ENCODE peak calls at places on chromosomes 2 and 18, in ten cellular contexts. F, D, V, M, N, R, L, P, U and A are unnamed samples.

GRCh38 chr2:192267484-192267883 is 72.8 kb upstream of the TMEFF2 start:
- DNase-seq in N (no peak), M (no peak), P (peak), F (peak), V (peak), U (no peak), D (peak), R (no peak), L (no peak), A (no peak)

GRCh38 chr18:77062518-77063003 is 70.0 kb downstream of the MBP start:
- DNase-seq in R (no peak), M (peak), L (no peak), N (no peak), F (peak), D (peak), P (no peak), V (peak), U (no peak), A (no peak)

GRCh38 chr2:8403871-8404270 is 278.0 kb upstream of the ID2 start:
- DNase-seq in P (no peak), M (no peak), V (no peak), U (no peak), R (no peak), F (no peak), L (no peak), D (no peak), N (no peak), A (no peak)

GRCh38 chr2:143182649-143183048 is 53.4 kb downstream of the ARHGAP15 start:
- DNase-seq in M (no peak), N (no peak), F (no peak), L (no peak), V (no peak), R (no peak), U (no peak), D (no peak), P (no peak), A (no peak)

GRCh38 chr2:149160701-149161217 is 122.3 kb downstream of the LYPD6B start:
- DNase-seq in V (peak), D (no peak), P (no peak), R (no peak), F (no peak), M (peak), N (no peak), U (no peak), L (no peak), A (no peak)

GRCh38 chr2:240932724-240933047 is 26.6 kb downstream of the CROCC2 start:
- DNase-seq in P (no peak), M (no peak), D (no peak), L (no peak), N (no peak), R (no peak), F (no peak), V (no peak), U (no peak), A (no peak)

GRCh38 chr2:119837350-119837749 is 77.6 kb downstream of the PTPN4 start:
- DNase-seq in N (no peak), F (no peak), U (no peak), L (no peak), V (no peak), D (no peak), R (no peak), M (no peak), P (no peak), A (no peak)

GRCh38 chr2:206276169-206276927 is 1.9 kb downstream of the ZDBF2 start:
- DNase-seq in L (no peak), F (no peak), P (peak), V (no peak), N (no peak), R (no peak), U (no peak), D (no peak), M (no peak), A (no peak)

GRCh38 chr2:55010149-55010591 is 40.1 kb downstream of the RTN4 start:
- DNase-seq in P (no peak), V (peak), F (peak), D (peak), M (peak), U (no peak), R (no peak), L (peak), N (no peak), A (no peak)

GRCh38 chr2:106159867-106160785 is 34.0 kb downstream of the UXS1 start:
- DNase-seq in V (no peak), R (no peak), N (no peak), U (no peak), P (no peak), F (no peak), L (no peak), D (no peak), M (peak), A (no peak)

GRCh38 chr18:61173579-61173978 is 159.7 kb upstream of the CDH20 start:
- DNase-seq in L (no peak), U (no peak), D (no peak), M (no peak), F (no peak), N (no peak), R (no peak), P (no peak), V (no peak), A (no peak)

GRCh38 chr2:21763501-21763900 is 639.7 kb downstream of the TDRD15 start:
- DNase-seq in N (no peak), L (no peak), D (no peak), F (no peak), M (no peak), P (no peak), R (no peak), U (no peak), V (no peak), A (no peak)

GRCh38 chr2:168694876-168695275 is 107.6 kb upstream of the NOSTRIN start:
- DNase-seq in P (no peak), V (no peak), N (no peak), U (no peak), M (no peak), D (no peak), R (no peak), L (no peak), F (no peak), A (no peak)

GRCh38 chr18:8516391-8517250 is 92.6 kb upstream of the RAB12 start:
- DNase-seq in R (no peak), V (no peak), M (no peak), D (peak), U (no peak), P (no peak), N (no peak), L (peak), F (no peak), A (no peak)

GRCh38 chr2:61529944-61530343 is 8.2 kb downstream of the XPO1 start:
- DNase-seq in V (no peak), U (no peak), P (no peak), D (no peak), F (no peak), M (no peak), N (no peak), L (no peak), R (no peak), A (no peak)

GRCh38 chr2:156687715-156688114 is 251.5 kb downstream of the GPD2 start:
- DNase-seq in N (no peak), R (no peak), M (no peak), L (no peak), V (peak), U (no peak), F (peak), P (no peak), D (peak), A (no peak)

GRCh38 chr2:174802459-174802858 is 38.2 kb upstream of the CHRNA1 start:
- DNase-seq in M (no peak), V (no peak), R (no peak), F (no peak), L (no peak), N (no peak), P (no peak), D (peak), U (no peak), A (no peak)

GRCh38 chr2:206477296-206477695 is 34.0 kb downstream of the ADAM23 start:
- DNase-seq in U (no peak), V (peak), R (no peak), N (no peak), M (no peak), P (no peak), D (peak), F (peak), L (no peak), A (no peak)

GRCh38 chr2:37523861-37524362 is 147.5 kb downstream of the CDC42EP3 start:
- DNase-seq in N (no peak), U (no peak), R (no peak), L (peak), M (no peak), V (peak), P (peak), F (peak), D (peak), A (no peak)

GRCh38 chr2:70089946-70090523 is 2.8 kb downstream of the PCBP1 start:
- DNase-seq in U (no peak), F (peak), N (no peak), R (no peak), V (no peak), L (no peak), M (no peak), D (no peak), P (peak), A (no peak)

GRCh38 chr18:8894823-8895222 is 189.5 kb downstream of the MTCL1 start:
- DNase-seq in F (no peak), L (no peak), P (no peak), R (no peak), U (no peak), N (no peak), V (no peak), M (no peak), D (no peak), A (no peak)

GRCh38 chr2:150063432-150063889 is 424.0 kb downstream of the RND3 start:
- DNase-seq in U (no peak), R (no peak), M (no peak), V (peak), N (no peak), P (peak), D (peak), F (peak), L (no peak), A (no peak)

GRCh38 chr2:189407161-189407943 is 33.9 kb upstream of the WDR75 start:
- DNase-seq in N (peak), D (peak), R (no peak), M (no peak), L (no peak), P (peak), V (peak), F (peak), U (no peak), A (no peak)

GRCh38 chr2:216492951-216493685 is 5.5 kb upstream of the RPL37A start:
- DNase-seq in P (peak), L (no peak), F (peak), V (peak), D (peak), U (no peak), M (no peak), R (no peak), N (no peak), A (no peak)

GRCh38 chr18:34493566-34494358 is 216.3 kb upstream of the DTNA start:
- DNase-seq in R (peak), U (peak), V (peak), N (peak), D (no peak), P (peak), M (no peak), L (peak), F (no peak), A (peak)

GRCh38 chr2:64019975-64020281 is 700 bp upstream of the VPS54 start:
- DNase-seq in L (no peak), M (no peak), F (no peak), D (no peak), N (no peak), R (no peak), U (no peak), V (no peak), P (no peak), A (no peak)

GRCh38 chr18:31101148-31102019 is 837 bp downstream of the DSC2 start:
- DNase-seq in L (peak), R (peak), U (peak), P (no peak), D (no peak), V (peak), N (peak), M (no peak), F (no peak), A (peak)

DNA sequence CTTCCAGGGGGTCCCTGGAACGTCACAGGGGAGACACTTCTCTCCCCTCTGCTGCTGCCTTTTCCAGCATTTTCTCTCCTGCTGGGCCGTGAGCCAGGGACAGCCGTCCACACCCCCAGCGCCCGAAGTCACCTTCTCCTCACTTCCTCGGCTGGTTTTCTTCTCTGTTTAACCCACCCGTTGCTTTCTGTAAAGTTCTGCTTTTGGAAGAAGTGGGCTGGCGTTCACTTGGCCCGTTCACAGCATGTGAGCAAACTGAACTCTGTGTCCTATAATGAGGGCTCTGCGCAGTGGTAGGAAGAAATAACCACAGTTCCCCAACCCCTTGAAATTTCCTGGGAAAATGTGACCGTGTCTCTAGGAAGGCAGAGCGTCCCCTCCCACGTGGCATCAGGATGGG is 187.0 kb upstream of the HDAC4 start:
- DNase-seq in M (no peak), L (peak), P (no peak), U (no peak), R (no peak), N (no peak), D (no peak), V (no peak), F (no peak), A (peak)
- TF ChIP-seq CTCF in M (no peak), L (no peak), P (no peak), U (no peak), R (no peak), N (no peak), D (no peak), V (no peak), F (no peak), A (no peak)

GRCh38 chr18:72086421-72086820 is 457.7 kb downstream of the CBLN2 start:
- DNase-seq in F (peak), P (peak), U (no peak), D (no peak), L (no peak), V (peak), R (no peak), M (no peak), N (no peak), A (no peak)
- TF ChIP-seq CTCF in F (peak), P (peak), U (peak), D (no peak), L (no peak), V (peak), R (peak), M (peak), N (peak), A (peak)

GRCh38 chr2:28621172-28622100 is 125.6 kb downstream of the PLB1 start:
- DNase-seq in M (peak), P (peak), N (peak), R (peak), D (peak), V (peak), U (no peak), F (peak), L (peak), A (peak)
- TF ChIP-seq CTCF in M (peak), P (peak), N (peak), R (peak), D (peak), V (peak), U (peak), F (peak), L (no peak), A (no peak)

GRCh38 chr2:133972786-133973185 is 281.1 kb upstream of the MGAT5 start:
- DNase-seq in R (no peak), P (no peak), U (no peak), V (peak), D (peak), M (no peak), L (no peak), F (peak), N (no peak), A (no peak)

GRCh38 chr2:133977385-133977784 is 276.5 kb upstream of the MGAT5 start:
- DNase-seq in D (no peak), U (no peak), R (no peak), N (no peak), V (no peak), F (no peak), P (no peak), L (no peak), M (no peak), A (no peak)

GRCh38 chr2:133976659-133977058 is 277.2 kb upstream of the MGAT5 start:
- DNase-seq in M (no peak), R (no peak), L (no peak), N (no peak), F (no peak), D (peak), V (no peak), U (no peak), P (no peak), A (no peak)

GRCh38 chr2:133975676-133976428 is 278.0 kb upstream of the MGAT5 start:
- DNase-seq in F (no peak), R (no peak), D (peak), V (no peak), P (no peak), U (no peak), M (no peak), N (no peak), L (no peak), A (no peak)

GRCh38 chr2:133975135-133975534 is 278.7 kb upstream of the MGAT5 start:
- DNase-seq in L (no peak), N (no peak), P (no peak), V (no peak), D (no peak), R (no peak), U (no peak), F (no peak), M (no peak), A (no peak)
- TF ChIP-seq CTCF in L (no peak), N (no peak), P (no peak), V (no peak), D (no peak), R (no peak), U (no peak), F (no peak), M (no peak), A (no peak)

GRCh38 chr2:71460595-71461303 is 7.4 kb downstream of the DYSF start:
- DNase-seq in P (peak), V (peak), N (peak), L (no peak), M (no peak), D (no peak), F (peak), U (peak), R (no peak), A (no peak)
- TF ChIP-seq CTCF in P (peak), V (peak), N (peak), L (no peak), M (no peak), D (peak), F (peak), U (peak), R (peak), A (peak)

GRCh38 chr2:112679484-112679883 is 33.7 kb downstream of the SLC20A1 start:
- DNase-seq in L (no peak), F (peak), D (no peak), N (no peak), P (no peak), R (no peak), U (no peak), M (no peak), V (no peak), A (no peak)
- TF ChIP-seq CTCF in L (no peak), F (no peak), D (no peak), N (no peak), P (no peak), R (no peak), U (no peak), M (no peak), V (no peak), A (no peak)

GRCh38 chr2:76174505-76174904 is 463.8 kb upstream of the GCFC2 start:
- DNase-seq in R (no peak), F (no peak), P (no peak), V (no peak), U (no peak), D (no peak), N (no peak), L (no peak), M (no peak), A (no peak)
- TF ChIP-seq CTCF in R (no peak), F (no peak), P (no peak), V (no peak), U (no peak), D (no peak), N (no peak), L (no peak), M (no peak), A (no peak)

GRCh38 chr18:54622084-54622483 is 31.0 kb downstream of the DYNAP start:
- DNase-seq in R (no peak), P (no peak), N (no peak), V (no peak), M (no peak), L (no peak), F (no peak), D (no peak), U (no peak), A (no peak)

GRCh38 chr18:54630963-54631362 is 39.9 kb downstream of the DYNAP start:
- DNase-seq in F (no peak), M (no peak), P (no peak), L (no peak), D (no peak), U (no peak), V (no peak), N (no peak), R (no peak), A (no peak)

GRCh38 chr18:54626779-54627178 is 35.7 kb downstream of the DYNAP start:
- DNase-seq in D (no peak), L (no peak), V (no peak), F (no peak), M (no peak), P (no peak), U (no peak), N (no peak), R (no peak), A (no peak)
- TF ChIP-seq CTCF in D (no peak), L (no peak), V (no peak), F (no peak), M (no peak), P (no peak), U (no peak), N (no peak), R (no peak), A (no peak)

GRCh38 chr2:108583903-108584520 is 49.7 kb downstream of the LIMS1 start:
- DNase-seq in L (peak), N (peak), M (peak), P (peak), V (peak), D (peak), F (peak), U (no peak), R (peak), A (peak)
- TF ChIP-seq CTCF in L (peak), N (peak), M (peak), P (peak), V (peak), D (peak), F (peak), U (peak), R (peak), A (peak)

GRCh38 chr2:46298522-46299351 is 1.5 kb downstream of the EPAS1 start:
- DNase-seq in V (peak), M (no peak), D (peak), U (peak), R (no peak), L (peak), F (peak), P (peak), N (peak), A (peak)
- TF ChIP-seq CTCF in V (peak), M (no peak), D (peak), U (peak), R (peak), L (peak), F (peak), P (peak), N (peak), A (no peak)